ENCODE peak calls at places on chromosomes 2 and 18, in five cellular contexts. R is H1, E is GM12878, T is K562, M is HepG2. F is an unnamed sample.
A peak's percentile ranks its signal among the peaks of the same experiment; 100 is the strongest.

GRCh38 chr2:131055169-131056065 is 37.8 kb downstream of the FAM168B start:
- DNase-seq in R (no peak), E (no peak), T (no peak), M (no peak), F (no peak)

GRCh38 chr18:53946561-53946960 is 277.9 kb downstream of the MBD2 start:
- DNase-seq in R (no peak), E (no peak), T (no peak), M (no peak), F (no peak)

GRCh38 chr2:121185571-121186074 is 99.4 kb downstream of the TFCP2L1 start:
- DNase-seq in R (no peak), E (no peak), T (no peak), M (no peak), F (no peak)

GRCh38 chr18:5068856-5069255 is 128.2 kb downstream of the AKAIN1 start:
- DNase-seq in R (no peak), E (no peak), T (no peak), M (no peak), F (no peak)

GRCh38 chr2:211103989-211104388 is 547.6 kb downstream of the CPS1 start:
- DNase-seq in R (no peak), E (no peak), T (no peak), M (no peak), F (no peak)

GRCh38 chr2:149401007-149401406 is 70.6 kb downstream of the LYPD6 start:
- DNase-seq in R (no peak), E (no peak), T (no peak), M (no peak), F (no peak)

GRCh38 chr18:6960656-6961055 is 156.9 kb downstream of the LAMA1 start:
- DNase-seq in R (no peak), E (no peak), T (no peak), M (no peak), F (no peak)

GRCh38 chr18:51630706-51631105 is 433.2 kb upstream of the MEX3C start:
- DNase-seq in R (no peak), E (peak; percentile 9), T (no peak), M (no peak), F (no peak)

GRCh38 chr2:84882775-84883550 is 2.1 kb upstream of the TRABD2A start:
- DNase-seq in R (no peak), E (no peak), T (no peak), M (no peak), F (no peak)

GRCh38 chr2:144516981-144517824 is 2.7 kb downstream of the ZEB2 start:
- DNase-seq in R (no peak), E (no peak), T (peak; percentile 76), M (no peak), F (peak; percentile 66)

GRCh38 chr2:9844581-9844980 is 1.3 kb downstream of the TAF1B start:
- DNase-seq in R (no peak), E (peak; percentile 51), T (peak; percentile 12), M (no peak), F (no peak)

GRCh38 chr2:235274010-235274409 is 219.8 kb upstream of the AGAP1 start:
- DNase-seq in R (no peak), E (no peak), T (no peak), M (no peak), F (no peak)

GRCh38 chr2:241381872-241382271 is 25.8 kb downstream of the FARP2 start:
- DNase-seq in R (no peak), E (no peak), T (no peak), M (no peak), F (no peak)

GRCh38 chr2:28412625-28413151 is 20.0 kb downstream of the FOSL2 start:
- DNase-seq in R (no peak), E (no peak), T (no peak), M (no peak), F (no peak)

GRCh38 chr2:28415010-28415409 is 22.4 kb downstream of the FOSL2 start:
- DNase-seq in R (no peak), E (no peak), T (no peak), M (no peak), F (no peak)

GRCh38 chr2:28413152-28413895 is 20.7 kb downstream of the FOSL2 start:
- DNase-seq in R (no peak), E (no peak), T (no peak), M (no peak), F (peak; percentile 65)

GRCh38 chr2:28414583-28414982 is 21.9 kb downstream of the FOSL2 start:
- DNase-seq in R (no peak), E (no peak), T (no peak), M (no peak), F (no peak)

GRCh38 chr2:28413896-28414290 is 21.2 kb downstream of the FOSL2 start:
- DNase-seq in R (no peak), E (no peak), T (no peak), M (no peak), F (no peak)
- TF ChIP-seq POLR2AphosphoS5 in R (no peak), E (no peak), T (no peak), M (no peak), F (no peak)

GRCh38 chr18:59900222-59901128 is 679 bp downstream of the PMAIP1 start:
- DNase-seq in R (no peak), E (no peak), T (peak; percentile 59), M (no peak), F (peak; percentile 85)
- TF ChIP-seq EZH2 in R (no peak), E (no peak), T (no peak), M (no peak), F (no peak)

GRCh38 chr2:142531375-142531774 is 346.1 kb upstream of the KYNU start:
- DNase-seq in R (no peak), E (no peak), T (peak; percentile 1), M (no peak), F (no peak)
- TF ChIP-seq CREB1 in R (no peak), E (no peak), T (no peak), M (no peak), F (no peak)

GRCh38 chr2:206433201-206433600 is 10.1 kb upstream of the ADAM23 start:
- DNase-seq in R (no peak), E (no peak), T (no peak), M (no peak), F (no peak)
- TF ChIP-seq POLR2AphosphoS5 in R (no peak), E (no peak), T (no peak), M (no peak), F (no peak)

DNA sequence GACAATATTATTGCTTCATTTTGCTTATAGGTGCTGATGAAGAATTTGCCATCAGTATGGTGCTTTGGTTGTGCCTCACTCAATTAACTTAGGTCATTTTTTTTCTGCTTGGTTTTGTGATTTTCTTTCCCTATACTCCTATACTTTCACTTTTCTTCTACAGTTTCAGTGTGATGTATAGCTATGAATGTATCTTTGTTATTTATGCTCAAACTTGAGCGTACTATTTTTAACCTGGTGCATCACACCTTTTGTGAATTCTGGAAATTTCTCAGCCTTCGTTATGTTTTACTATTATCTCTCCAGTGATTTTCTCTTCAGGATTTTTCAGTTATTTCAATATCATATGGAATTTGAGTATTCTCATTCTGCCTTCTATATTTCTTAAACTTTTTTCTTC is 2035.3 kb upstream of the LRRTM1 start:
- DNase-seq in R (no peak), E (no peak), T (no peak), M (no peak), F (no peak)
- TF ChIP-seq EZH2 in R (no peak), E (no peak), T (no peak), M (no peak), F (no peak)

GRCh38 chr2:202771741-202772470 is 99.7 kb downstream of the ICA1L start:
- DNase-seq in R (no peak), E (no peak), T (no peak), M (no peak), F (no peak)
- TF ChIP-seq CREB1 in R (no peak), E (no peak), T (no peak), M (no peak), F (no peak)

GRCh38 chr2:12717988-12718661 is 1.4 kb downstream of the TRIB2 start:
- DNase-seq in R (no peak), E (no peak), T (peak; percentile 50), M (no peak), F (peak; percentile 46)

GRCh38 chr2:12716250-12717190 is at the start of gene TRIB2:
- DNase-seq in R (no peak), E (no peak), T (peak; percentile 88), M (peak; percentile 41), F (peak; percentile 84)

GRCh38 chr2:12715878-12716249 is 872 bp upstream of the TRIB2 start:
- DNase-seq in R (no peak), E (no peak), T (peak; percentile 92), M (peak; percentile 54), F (peak; percentile 72)

GRCh38 chr2:12718662-12719399 is 2.1 kb downstream of the TRIB2 start:
- DNase-seq in R (no peak), E (no peak), T (peak; percentile 18), M (no peak), F (peak; percentile 75)

GRCh38 chr2:12717191-12717987 is 653 bp downstream of the TRIB2 start:
- DNase-seq in R (no peak), E (no peak), T (peak; percentile 75), M (no peak), F (peak; percentile 75)
- TF ChIP-seq POLR2AphosphoS5 in R (peak; percentile 27), E (no peak), T (no peak), M (no peak), F (no peak)